ENCODE peak calls at places on chromosomes 2 and 18, in ten cellular contexts. R is naive thymus-derived CD4-positive, alpha-beta T cell; D is chondrocyte; W is fibroblast of pulmonary artery; V is mesothelial cell of epicardium; Y is T-helper 9 cell; C is HTR-8/SVneo; S is T follicular helper cell; H is Daoy; U is OCI-LY7. L is an unnamed sample.

GRCh38 chr2:69625078-69625788 is 18.3 kb downstream of the AAK1 start:
- DNase-seq in U (no peak), Y (no peak), H (no peak), D (no peak), W (no peak), C (no peak), R (no peak), V (no peak), S (no peak), L (no peak)

GRCh38 chr2:222731183-222731582 is 59.7 kb downstream of the MOGAT1 start:
- DNase-seq in Y (no peak), W (no peak), C (no peak), V (no peak), R (no peak), D (no peak), S (no peak), U (no peak), H (no peak), L (no peak)

GRCh38 chr2:10343191-10343590 is 40.5 kb downstream of the HPCAL1 start:
- DNase-seq in D (peak), C (no peak), R (no peak), U (no peak), V (no peak), Y (no peak), W (no peak), S (no peak), H (no peak), L (no peak)

GRCh38 chr2:5392658-5393057 is 299.5 kb upstream of the SOX11 start:
- DNase-seq in C (no peak), V (no peak), U (no peak), R (no peak), Y (no peak), W (no peak), S (no peak), D (no peak), H (peak), L (peak)

GRCh38 chr18:76380791-76381405 is 114.1 kb downstream of the ZNF516 start:
- DNase-seq in S (no peak), H (peak), W (no peak), Y (no peak), R (no peak), C (no peak), U (peak), V (no peak), D (no peak), L (no peak)

GRCh38 chr2:60526623-60527022 is 26.8 kb downstream of the BCL11A start:
- DNase-seq in H (no peak), Y (no peak), S (no peak), V (no peak), R (no peak), D (no peak), W (no peak), U (no peak), C (no peak), L (no peak)

GRCh38 chr18:21117385-21118135 is 5.9 kb upstream of the ROCK1 start:
- DNase-seq in W (peak), R (no peak), D (no peak), V (no peak), Y (no peak), U (no peak), S (no peak), C (no peak), H (no peak), L (no peak)

GRCh38 chr2:3493610-3493997 is 25.7 kb downstream of the ADI1 start:
- DNase-seq in W (peak), R (no peak), V (no peak), S (no peak), H (peak), D (no peak), U (no peak), C (peak), Y (no peak), L (no peak)

GRCh38 chr2:101515512-101515911 is 40.6 kb upstream of the RFX8 start:
- DNase-seq in C (peak), V (no peak), R (no peak), U (no peak), Y (no peak), S (no peak), D (no peak), H (peak), W (peak), L (no peak)

GRCh38 chr2:226556050-226556449 is 243.6 kb downstream of the IRS1 start:
- DNase-seq in S (no peak), V (no peak), U (no peak), D (no peak), H (no peak), C (no peak), W (no peak), Y (no peak), R (no peak), L (no peak)

GRCh38 chr2:129061079-129061785 is 742.6 kb upstream of the HS6ST1 start:
- DNase-seq in R (no peak), C (no peak), W (peak), V (no peak), S (no peak), H (peak), D (no peak), U (no peak), Y (no peak), L (peak)

GRCh38 chr2:210965472-210965871 is 409.1 kb downstream of the CPS1 start:
- DNase-seq in S (no peak), D (no peak), H (no peak), Y (no peak), V (no peak), W (peak), R (no peak), C (no peak), U (no peak), L (no peak)

GRCh38 chr2:195563857-195564512 is 93.0 kb upstream of the SLC39A10 start:
- DNase-seq in S (no peak), W (peak), C (peak), H (no peak), U (no peak), Y (no peak), R (no peak), D (no peak), V (no peak), L (peak)

GRCh38 chr2:71604709-71605085 is 151.3 kb downstream of the DYSF start:
- DNase-seq in R (no peak), D (peak), C (no peak), H (no peak), Y (no peak), S (no peak), U (no peak), V (peak), W (no peak), L (no peak)

GRCh38 chr18:6781179-6781714 is 51.7 kb downstream of the ARHGAP28 start:
- DNase-seq in S (no peak), H (peak), D (no peak), W (no peak), R (no peak), U (no peak), Y (no peak), C (peak), V (no peak), L (no peak)

GRCh38 chr2:96535331-96535730 is 1.2 kb upstream of the ARID5A start:
- DNase-seq in V (no peak), W (no peak), S (no peak), D (no peak), C (no peak), U (no peak), R (peak), H (no peak), Y (no peak), L (no peak)

GRCh38 chr18:70420151-70420898 is 131.5 kb downstream of the SOCS6 start:
- DNase-seq in S (no peak), U (no peak), D (no peak), Y (no peak), H (no peak), W (peak), V (no peak), C (no peak), R (no peak), L (peak)

GRCh38 chr18:12703714-12704113 is 872 bp downstream of the PSMG2 start:
- DNase-seq in U (peak), D (no peak), S (no peak), Y (no peak), R (no peak), V (no peak), C (no peak), W (peak), H (peak), L (peak)